ENCODE peak calls at places on chromosomes 3 and 15, in ten cellular contexts. M is fibroblast of the aortic adventitia, O is mammary epithelial cell, R is endothelial cell of umbilical vein, Y is stomach, D is sigmoid colon, S is esophagus squamous epithelium, K is PC-3, U is foreskin fibroblast, I is fibroblast of pulmonary artery. X is an unnamed sample.

GRCh38 chr3:3800076-3800448 is 831 bp downstream of the LRRN1 start:
- DNase-seq in M (no peak), O (no peak), R (no peak), Y (peak), D (no peak), S (no peak), K (no peak), U (no peak), I (no peak), X (no peak)

GRCh38 chr3:168467085-168467714 is 371.5 kb upstream of the GOLIM4 start:
- DNase-seq in M (peak), O (peak), R (peak), Y (no peak), D (no peak), S (no peak), K (peak), U (peak), I (peak), X (peak)

GRCh38 chr15:70867911-70868467 is 14.0 kb upstream of the LARP6 start:
- DNase-seq in M (peak), O (peak), R (peak), Y (no peak), D (peak), S (no peak), K (no peak), U (peak), I (peak), X (peak)

GRCh38 chr3:11120091-11120845 is 34.0 kb upstream of the HRH1 start:
- DNase-seq in M (peak), O (no peak), R (no peak), Y (no peak), D (no peak), S (no peak), K (no peak), U (no peak), I (peak), X (no peak)

GRCh38 chr15:34709866-34710265 is 44.9 kb downstream of the GJD2 start:
- DNase-seq in M (peak), O (no peak), R (no peak), Y (no peak), D (no peak), S (no peak), K (peak), U (peak), I (no peak), X (peak)

GRCh38 chr3:142281474-142281873 is 56.1 kb upstream of the GK5 start:
- DNase-seq in M (no peak), O (no peak), R (no peak), Y (no peak), D (no peak), S (no peak), K (no peak), U (no peak), I (peak), X (no peak)

GRCh38 chr3:67719333-67719732 is 64.9 kb upstream of the SUCLG2 start:
- DNase-seq in M (no peak), O (peak), R (peak), Y (no peak), D (no peak), S (no peak), K (peak), U (peak), I (peak), X (peak)

GRCh38 chr3:69250014-69250413 is 127.6 kb upstream of the LMOD3 start:
- DNase-seq in M (peak), O (no peak), R (no peak), Y (peak), D (no peak), S (no peak), K (no peak), U (no peak), I (no peak), X (peak)

GRCh38 chr15:86526938-86527735 is 447.5 kb downstream of the AGBL1 start:
- DNase-seq in M (no peak), O (no peak), R (no peak), Y (no peak), D (no peak), S (no peak), K (no peak), U (no peak), I (no peak), X (no peak)

GRCh38 chr3:187900961-187901755 is 155.9 kb upstream of the BCL6 start:
- DNase-seq in M (no peak), O (no peak), R (no peak), Y (no peak), D (no peak), S (no peak), K (no peak), U (no peak), I (no peak), X (no peak)

GRCh38 chr15:52255008-52255407 is 40.6 kb downstream of the MYO5C start:
- DNase-seq in M (peak), O (peak), R (peak), Y (no peak), D (no peak), S (no peak), K (peak), U (peak), I (peak), X (peak)

GRCh38 chr15:48602358-48603122 is 43.0 kb downstream of the FBN1 start:
- DNase-seq in M (peak), O (no peak), R (peak), Y (no peak), D (no peak), S (no peak), K (peak), U (peak), I (peak), X (peak)

GRCh38 chr15:69853572-69853971 is 244.1 kb downstream of the TLE3 start:
- DNase-seq in M (peak), O (peak), R (no peak), Y (no peak), D (no peak), S (no peak), K (peak), U (peak), I (peak), X (peak)

GRCh38 chr3:46624976-46625490 is 12.7 kb downstream of the FAM240A start:
- DNase-seq in M (no peak), O (no peak), R (no peak), Y (no peak), D (no peak), S (no peak), K (no peak), U (no peak), I (no peak), X (no peak)

GRCh38 chr3:13173186-13173585 is 100.0 kb upstream of the IQSEC1 start:
- DNase-seq in M (no peak), O (no peak), R (no peak), Y (no peak), D (peak), S (no peak), K (no peak), U (no peak), I (no peak), X (no peak)

GRCh38 chr3:121552797-121553196 is 7.0 kb upstream of the POLQ start:
- DNase-seq in M (no peak), O (no peak), R (no peak), Y (no peak), D (no peak), S (no peak), K (no peak), U (no peak), I (no peak), X (no peak)
- H3K4me3 ChIP-seq in M (no peak), O (no peak), R (no peak), Y (no peak), D (no peak), S (no peak), K (no peak), U (no peak), I (no peak), X (no peak)

DNA sequence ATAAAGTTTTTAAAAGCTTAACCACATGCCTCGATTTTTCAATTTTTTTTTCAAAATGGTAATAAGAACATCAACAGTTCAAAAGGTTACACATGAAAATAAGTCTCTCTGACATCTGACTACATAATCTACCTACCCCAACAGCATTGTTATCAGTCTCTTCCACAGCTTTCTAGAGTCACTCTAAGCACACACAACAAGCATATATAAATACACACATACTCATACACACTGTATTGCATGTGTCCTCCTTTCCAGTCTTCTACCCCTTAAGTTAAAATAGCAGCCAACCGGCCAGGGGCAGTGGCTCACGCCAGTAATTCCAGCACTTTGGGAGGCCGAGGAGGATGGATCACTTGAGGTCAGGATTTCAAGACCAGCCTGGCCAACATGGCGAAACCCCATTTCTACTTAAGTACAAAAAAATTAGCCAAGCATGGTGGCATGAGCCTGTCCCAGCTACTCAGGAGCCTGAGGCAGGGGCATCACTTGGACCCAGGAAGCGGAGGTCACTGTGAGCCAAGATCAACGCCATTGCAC is 12.2 kb downstream of the TBL1XR1 start:
- DNase-seq in M (no peak), O (no peak), R (no peak), Y (no peak), D (no peak), S (no peak), K (no peak), U (no peak), I (no peak), X (no peak)
- H3K4me3 ChIP-seq in M (no peak), O (no peak), R (no peak), Y (no peak), D (no peak), S (no peak), K (no peak), U (no peak), I (no peak), X (no peak)

GRCh38 chr3:76307556-76307955 is 522.2 kb upstream of the ZNF717 start:
- DNase-seq in M (no peak), O (no peak), R (no peak), Y (no peak), D (no peak), S (no peak), K (peak), U (no peak), I (no peak), X (no peak)

GRCh38 chr3:76308541-76308940 is 523.2 kb upstream of the ZNF717 start:
- DNase-seq in M (no peak), O (no peak), R (no peak), Y (no peak), D (no peak), S (no peak), K (no peak), U (peak), I (peak), X (peak)

GRCh38 chr3:76310059-76310458 is 524.7 kb upstream of the ZNF717 start:
- DNase-seq in M (no peak), O (no peak), R (no peak), Y (no peak), D (no peak), S (no peak), K (no peak), U (no peak), I (no peak), X (peak)

DNA sequence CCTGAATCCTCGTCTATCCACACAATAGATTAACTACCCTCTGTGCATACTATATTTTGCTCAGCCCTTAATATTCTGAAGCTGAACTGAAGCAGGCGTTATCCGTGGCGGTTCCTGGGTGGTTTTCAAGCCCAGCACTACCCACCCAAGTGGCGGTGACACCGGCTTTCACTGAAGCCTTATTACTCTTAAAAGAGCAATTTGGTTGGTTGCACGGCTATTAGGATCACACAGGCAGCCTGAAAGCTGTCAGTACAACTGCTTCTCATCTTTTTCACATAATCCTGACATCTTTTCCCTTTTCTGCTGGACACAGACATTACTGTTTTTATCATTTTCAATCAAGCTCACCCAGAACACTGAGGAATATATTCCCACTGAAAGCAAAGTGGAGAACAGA is 525.3 kb upstream of the ZNF717 start:
- DNase-seq in M (no peak), O (no peak), R (no peak), Y (no peak), D (no peak), S (no peak), K (peak), U (no peak), I (no peak), X (no peak)
- H3K4me3 ChIP-seq in M (no peak), O (no peak), R (no peak), Y (no peak), D (no peak), S (no peak), K (peak), U (no peak), I (no peak), X (no peak)

DNA sequence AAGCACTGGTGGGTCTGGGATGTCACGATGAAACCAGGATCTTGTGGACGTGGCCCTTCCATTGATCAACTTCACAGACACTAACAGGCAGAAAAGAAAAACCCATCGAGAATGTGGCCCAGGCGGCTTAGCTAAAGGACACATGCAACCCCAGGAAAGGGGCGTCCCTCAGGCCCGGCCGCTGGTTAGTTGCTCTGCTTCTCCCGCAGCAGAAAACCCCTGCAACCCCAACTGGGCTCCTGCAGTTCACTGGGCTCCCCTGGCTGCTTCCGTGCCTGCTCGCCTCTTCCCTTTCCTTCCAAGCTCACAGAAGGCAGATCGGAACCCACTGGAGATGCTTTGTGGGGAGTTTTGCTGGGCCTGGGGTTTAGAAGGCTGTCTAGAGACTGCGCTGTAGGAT is 1.1 kb downstream of the GASK1A start:
- DNase-seq in M (no peak), O (no peak), R (no peak), Y (no peak), D (no peak), S (no peak), K (no peak), U (no peak), I (no peak), X (no peak)
- H3K4me3 ChIP-seq in M (no peak), O (no peak), R (no peak), Y (peak), D (peak), S (peak), K (peak), U (no peak), I (no peak), X (no peak)

DNA sequence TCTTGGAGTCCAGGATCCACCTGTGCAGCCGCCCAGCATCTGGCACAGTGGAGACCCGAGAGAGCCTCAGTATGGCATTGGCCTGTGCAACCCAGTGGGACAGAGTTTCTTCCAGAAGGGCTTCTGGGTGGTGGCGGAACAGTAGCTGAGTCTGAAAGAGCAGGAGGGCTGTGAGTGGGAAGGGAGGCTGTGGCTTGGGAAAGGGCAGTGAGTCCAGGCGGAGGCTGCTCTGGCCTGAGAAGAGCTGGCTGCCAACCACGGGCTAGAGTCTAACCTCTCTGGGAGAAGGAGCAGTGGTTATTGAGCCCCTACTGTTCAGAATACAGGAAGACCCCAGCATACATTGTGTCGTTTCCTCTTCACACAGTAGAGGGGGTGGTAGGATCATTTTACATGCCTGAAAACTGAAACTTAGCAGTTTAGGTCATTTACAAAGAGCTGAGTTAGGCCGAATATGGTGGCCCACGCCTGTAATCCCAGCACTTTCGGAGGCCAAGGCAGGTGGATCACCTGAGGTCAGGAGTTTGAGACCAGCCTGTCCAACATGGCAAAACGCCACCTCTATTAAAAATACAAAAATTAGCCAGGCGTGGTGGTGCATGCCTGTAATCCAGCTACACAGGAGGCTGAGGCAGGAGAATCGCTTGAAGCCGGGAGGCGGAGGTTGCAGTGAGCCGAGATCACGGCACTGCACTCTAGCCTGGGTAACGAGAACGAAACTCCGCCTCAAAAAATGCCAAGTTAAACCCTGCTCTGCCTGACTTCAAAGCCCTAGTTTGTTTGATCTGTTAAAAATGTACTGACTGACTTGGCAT is 3.2 kb downstream of the AEN start:
- DNase-seq in M (peak), O (no peak), R (peak), Y (no peak), D (peak), S (no peak), K (no peak), U (no peak), I (peak), X (peak)
- H3K4me3 ChIP-seq in M (peak), O (no peak), R (no peak), Y (peak), D (no peak), S (peak), K (peak), U (peak), I (no peak), X (peak)

DNA sequence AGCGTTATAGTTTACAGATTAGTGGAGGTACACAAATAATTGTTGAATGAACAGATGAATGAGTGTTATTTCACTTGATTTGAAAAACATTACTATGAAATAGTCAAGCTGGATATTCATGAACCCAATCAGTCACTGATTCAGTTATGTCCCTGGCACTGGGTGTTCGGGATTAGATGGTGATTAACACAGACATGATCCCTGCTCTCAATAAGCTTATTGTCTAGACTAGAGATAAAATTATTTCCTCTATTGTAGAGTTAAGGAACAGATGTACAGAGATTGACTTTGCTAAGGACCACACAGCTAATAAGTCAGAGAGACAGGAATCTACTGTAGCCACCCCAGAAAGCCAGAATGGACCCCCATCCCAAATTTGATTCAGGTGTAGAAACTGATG is 963 bp downstream of the GRAMD1C start:
- DNase-seq in M (no peak), O (no peak), R (no peak), Y (no peak), D (no peak), S (no peak), K (no peak), U (no peak), I (no peak), X (no peak)
- H3K4me3 ChIP-seq in M (peak), O (no peak), R (peak), Y (peak), D (no peak), S (peak), K (peak), U (peak), I (peak), X (peak)

GRCh38 chr3:25454411-25454927 is 26.4 kb downstream of the RARB start:
- DNase-seq in M (no peak), O (peak), R (peak), Y (no peak), D (no peak), S (no peak), K (peak), U (peak), I (no peak), X (peak)
- H3K4me3 ChIP-seq in M (peak), O (no peak), R (no peak), Y (no peak), D (peak), S (no peak), K (no peak), U (no peak), I (peak), X (peak)

DNA sequence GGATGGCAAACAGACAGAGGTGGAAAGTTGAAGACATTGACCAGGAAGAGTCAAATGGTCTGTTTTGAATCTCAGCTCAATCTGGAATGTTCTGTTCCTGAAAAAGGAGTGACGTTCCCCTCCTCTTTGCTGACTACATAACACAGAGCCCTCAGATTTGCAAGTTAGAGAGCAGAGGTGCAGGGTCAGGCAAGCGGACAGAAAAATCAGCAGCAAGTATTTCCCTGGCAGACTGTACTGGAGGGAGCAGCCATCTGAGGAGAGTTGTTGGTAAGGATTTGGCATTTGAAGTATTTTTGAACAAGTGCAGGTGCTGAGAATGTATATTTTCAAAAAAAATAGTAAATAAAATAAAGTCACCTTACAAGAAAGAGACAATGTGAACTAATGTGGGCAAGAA is 17.6 kb downstream of the ZNF80 start:
- DNase-seq in M (no peak), O (no peak), R (no peak), Y (no peak), D (no peak), S (no peak), K (no peak), U (no peak), I (no peak), X (no peak)
- H3K4me3 ChIP-seq in M (no peak), O (no peak), R (no peak), Y (no peak), D (no peak), S (no peak), K (no peak), U (no peak), I (no peak), X (no peak)

GRCh38 chr3:30708472-30708871 is 102.1 kb downstream of the TGFBR2 start:
- DNase-seq in M (no peak), O (peak), R (no peak), Y (no peak), D (no peak), S (no peak), K (peak), U (no peak), I (no peak), X (no peak)

GRCh38 chr3:30714104-30714503 is 107.7 kb downstream of the TGFBR2 start:
- DNase-seq in M (no peak), O (no peak), R (no peak), Y (no peak), D (no peak), S (no peak), K (no peak), U (no peak), I (no peak), X (no peak)

GRCh38 chr3:30710017-30710416 is 103.6 kb downstream of the TGFBR2 start:
- DNase-seq in M (no peak), O (no peak), R (no peak), Y (no peak), D (no peak), S (no peak), K (no peak), U (no peak), I (no peak), X (no peak)

GRCh38 chr3:30707825-30708224 is 101.4 kb downstream of the TGFBR2 start:
- DNase-seq in M (no peak), O (peak), R (no peak), Y (no peak), D (no peak), S (no peak), K (no peak), U (no peak), I (no peak), X (no peak)

GRCh38 chr3:30711867-30712266 is 105.5 kb downstream of the TGFBR2 start:
- DNase-seq in M (no peak), O (no peak), R (no peak), Y (no peak), D (no peak), S (no peak), K (no peak), U (no peak), I (no peak), X (no peak)
- H3K4me3 ChIP-seq in M (no peak), O (no peak), R (no peak), Y (no peak), D (no peak), S (no peak), K (no peak), U (no peak), I (no peak), X (no peak)

GRCh38 chr3:134768845-134769244 is 26.2 kb upstream of the EPHB1 start:
- DNase-seq in M (no peak), O (no peak), R (no peak), Y (no peak), D (no peak), S (no peak), K (no peak), U (no peak), I (no peak), X (no peak)
- H3K4me3 ChIP-seq in M (no peak), O (no peak), R (no peak), Y (no peak), D (no peak), S (no peak), K (no peak), U (no peak), I (no peak), X (no peak)